ENCODE peak calls at places on chromosomes 12 and 14, in four cellular contexts. P, B, O and K are unnamed samples.
A peak's percentile ranks its signal among the peaks of the same experiment; 100 is the strongest.

GRCh38 chr12:131827961-131828534 is at the start of gene MMP17:
- DNase-seq in P (peak; percentile 63), B (peak; percentile 47), O (peak; percentile 90), K (peak; percentile 64)

GRCh38 chr14:67497716-67498115 is 9.2 kb upstream of the TMEM229B start:
- DNase-seq in P (no peak), B (no peak), O (no peak), K (no peak)

GRCh38 chr12:7984900-7985299 is 47.6 kb upstream of the FOXJ2 start:
- DNase-seq in P (no peak), B (no peak), O (no peak), K (no peak)

GRCh38 chr14:67643671-67644070 is 24.0 kb downstream of the ARG2 start:
- DNase-seq in P (no peak), B (no peak), O (no peak), K (no peak)

GRCh38 chr14:99529899-99530298 is 48.7 kb downstream of the CCNK start:
- DNase-seq in P (peak; percentile 24), B (no peak), O (no peak), K (no peak)

GRCh38 chr12:65462506-65462905 is 184.0 kb downstream of the MSRB3 start:
- DNase-seq in P (no peak), B (no peak), O (no peak), K (no peak)

GRCh38 chr12:72974954-72975555 is 702.9 kb downstream of the TRHDE start:
- DNase-seq in P (no peak), B (no peak), O (no peak), K (no peak)

GRCh38 chr12:116806845-116807440 is 68.8 kb downstream of the RNFT2 start:
- DNase-seq in P (no peak), B (no peak), O (no peak), K (no peak)

GRCh38 chr12:89949457-89950195 is 241.0 kb upstream of the ATP2B1 start:
- DNase-seq in P (peak; percentile 92), B (peak; percentile 83), O (no peak), K (peak; percentile 58)

GRCh38 chr14:74973003-74973614 is 17.7 kb upstream of the PGF start:
- DNase-seq in P (peak; percentile 47), B (peak; percentile 13), O (no peak), K (no peak)

GRCh38 chr12:69880566-69880965 is 55.5 kb downstream of the MYRFL start:
- DNase-seq in P (peak; percentile 47), B (no peak), O (no peak), K (no peak)
- TF ChIP-seq CTCF in P (peak; percentile 28), B (no peak), O (no peak), K (no peak)

GRCh38 chr12:3207858-3208257 is 130.7 kb downstream of the TSPAN9 start:
- DNase-seq in P (no peak), B (no peak), O (no peak), K (no peak)
- TF ChIP-seq CTCF in P (peak; percentile 33), B (no peak), O (no peak), K (peak; percentile 17)

GRCh38 chr14:26163761-26164160 is 434.1 kb downstream of the NOVA1 start:
- DNase-seq in P (peak; percentile 75), B (no peak), O (no peak), K (no peak)
- TF ChIP-seq CTCF in P (peak; percentile 80), B (no peak), O (no peak), K (no peak)

GRCh38 chr14:30330452-30330851 is 228.5 kb upstream of the G2E3 start:
- DNase-seq in P (peak; percentile 15), B (no peak), O (no peak), K (no peak)
- TF ChIP-seq CTCF in P (peak; percentile 44), B (peak; percentile 58), O (no peak), K (no peak)

GRCh38 chr14:64636980-64637429 is 67.2 kb upstream of the PLEKHG3 start:
- DNase-seq in P (no peak), B (no peak), O (no peak), K (no peak)
- TF ChIP-seq CTCF in P (no peak), B (peak; percentile 49), O (no peak), K (no peak)

DNA sequence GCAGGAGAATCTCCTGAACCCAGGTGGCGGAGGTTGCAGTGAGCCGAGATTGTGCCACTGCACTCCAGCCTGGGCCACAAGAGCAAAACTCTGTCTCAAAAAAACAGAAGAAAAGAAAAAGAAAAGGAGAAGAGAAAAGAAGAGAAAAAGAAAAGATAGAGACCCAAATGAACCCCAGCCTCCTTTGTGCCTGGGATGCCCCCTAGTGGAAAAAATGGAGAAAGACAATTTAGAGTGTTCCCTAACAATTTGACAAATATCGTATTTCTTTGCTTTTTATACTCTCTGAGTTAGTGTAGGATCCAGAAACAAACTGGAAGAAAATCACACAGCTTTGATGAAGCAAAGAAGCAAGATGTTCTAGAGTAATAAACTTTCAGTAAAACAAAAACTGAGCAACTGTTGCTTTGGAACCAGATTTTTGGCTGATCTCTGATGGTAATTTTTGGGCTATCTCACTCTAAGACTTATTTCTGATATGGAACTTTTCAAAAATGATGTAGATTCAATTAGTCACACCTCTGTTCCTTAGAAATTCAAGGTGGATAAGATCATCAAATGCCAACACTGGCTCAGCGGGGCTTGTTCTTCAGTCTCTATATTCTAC is 18.6 kb upstream of the PRKAB1 start:
- DNase-seq in P (peak; percentile 29), B (no peak), O (no peak), K (peak; percentile 65)
- TF ChIP-seq CTCF in P (peak; percentile 72), B (peak; percentile 78), O (no peak), K (peak; percentile 33)

GRCh38 chr12:24014853-24015590 is 65.6 kb upstream of the SOX5 start:
- DNase-seq in P (no peak), B (no peak), O (no peak), K (no peak)

GRCh38 chr12:24014240-24014639 is 64.8 kb upstream of the SOX5 start:
- DNase-seq in P (no peak), B (no peak), O (no peak), K (no peak)

GRCh38 chr12:24015771-24016170 is 66.3 kb upstream of the SOX5 start:
- DNase-seq in P (no peak), B (no peak), O (no peak), K (no peak)

GRCh38 chr12:24011927-24012326 is 62.5 kb upstream of the SOX5 start:
- DNase-seq in P (no peak), B (no peak), O (no peak), K (no peak)

DNA sequence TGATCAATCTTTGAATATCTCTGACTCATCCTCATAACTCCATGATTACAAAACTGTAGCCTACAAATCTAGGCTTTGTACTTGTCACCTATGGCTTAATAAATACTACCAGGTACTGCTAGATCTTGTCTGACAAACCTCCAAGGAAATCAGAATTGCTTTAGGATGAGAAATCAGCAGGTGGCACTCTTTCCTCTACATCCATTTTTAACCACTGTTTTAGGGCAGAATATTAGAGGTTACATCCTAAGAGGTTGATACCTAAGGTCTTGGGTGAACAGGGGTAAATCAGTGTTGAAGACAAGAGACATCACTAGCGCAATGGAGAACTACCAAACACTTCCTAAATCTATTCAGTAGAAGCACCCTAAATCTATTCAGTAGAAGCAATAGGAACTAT is 63.1 kb upstream of the SOX5 start:
- DNase-seq in P (peak; percentile 49), B (no peak), O (no peak), K (no peak)
- TF ChIP-seq CTCF in P (peak; percentile 47), B (no peak), O (no peak), K (no peak)